ENCODE peak calls at places on chromosomes 16 and 17, in eight cellular contexts. One of them, this sample, is unnamed.

GRCh38 chr16:48160575-48160974 is 4.8 kb upstream of the ABCC12 start:
- DNase-seq in GM12891: no peak
- DNase-seq in transverse colon: no peak
- DNase-seq in esophagus muscularis mucosa: no peak
- DNase-seq in H1: no peak
- DNase-seq in endothelial cell of umbilical vein: no peak
- DNase-seq in Panc1: no peak
- DNase-seq in HCT116: no peak
- DNase-seq in this sample: no peak

GRCh38 chr17:18859256-18859655 is 1.3 kb downstream of the PRPSAP2 start:
- DNase-seq in GM12891: no peak
- DNase-seq in Panc1: no peak
- DNase-seq in esophagus muscularis mucosa: no peak
- DNase-seq in transverse colon: no peak
- DNase-seq in HCT116: no peak
- DNase-seq in H1: no peak
- DNase-seq in endothelial cell of umbilical vein: no peak
- DNase-seq in this sample: no peak

GRCh38 chr17:74631468-74632195 is 8.1 kb upstream of the CD300E start:
- DNase-seq in Panc1: no peak
- DNase-seq in esophagus muscularis mucosa: no peak
- DNase-seq in HCT116: no peak
- DNase-seq in transverse colon: no peak
- DNase-seq in endothelial cell of umbilical vein: no peak
- DNase-seq in H1: no peak
- DNase-seq in GM12891: no peak
- DNase-seq in this sample: no peak

GRCh38 chr16:84643180-84643583 is 5.1 kb upstream of the KLHL36 start:
- DNase-seq in H1: no peak
- DNase-seq in endothelial cell of umbilical vein: no peak
- DNase-seq in transverse colon: peak; percentile 58
- DNase-seq in Panc1: no peak
- DNase-seq in GM12891: no peak
- DNase-seq in HCT116: no peak
- DNase-seq in esophagus muscularis mucosa: no peak
- DNase-seq in this sample: no peak

GRCh38 chr17:30477758-30478115 is 529 bp downstream of the GOSR1 start:
- DNase-seq in endothelial cell of umbilical vein: no peak
- DNase-seq in HCT116: no peak
- DNase-seq in esophagus muscularis mucosa: no peak
- DNase-seq in H1: no peak
- DNase-seq in transverse colon: no peak
- DNase-seq in Panc1: no peak
- DNase-seq in GM12891: peak; percentile 18
- DNase-seq in this sample: no peak

GRCh38 chr16:71311553-71312158 is 22.5 kb upstream of the CMTR2 start:
- DNase-seq in HCT116: no peak
- DNase-seq in esophagus muscularis mucosa: no peak
- DNase-seq in H1: peak; percentile 15
- DNase-seq in transverse colon: no peak
- DNase-seq in Panc1: peak; percentile 12
- DNase-seq in endothelial cell of umbilical vein: peak; percentile 28
- DNase-seq in GM12891: no peak
- DNase-seq in this sample: no peak

GRCh38 chr17:37698132-37698615 is 46.7 kb downstream of the HNF1B start:
- DNase-seq in Panc1: no peak
- DNase-seq in transverse colon: no peak
- DNase-seq in HCT116: peak; percentile 16
- DNase-seq in H1: no peak
- DNase-seq in esophagus muscularis mucosa: no peak
- DNase-seq in GM12891: no peak
- DNase-seq in endothelial cell of umbilical vein: no peak
- DNase-seq in this sample: no peak

GRCh38 chr17:61313515-61314326 is 85.9 kb upstream of the TBX2 start:
- DNase-seq in GM12891: no peak
- DNase-seq in H1: no peak
- DNase-seq in transverse colon: no peak
- DNase-seq in esophagus muscularis mucosa: no peak
- DNase-seq in HCT116: no peak
- DNase-seq in endothelial cell of umbilical vein: no peak
- DNase-seq in Panc1: no peak
- DNase-seq in this sample: no peak

GRCh38 chr17:48053758-48054237 is 5.6 kb downstream of the NFE2L1 start:
- DNase-seq in endothelial cell of umbilical vein: no peak
- DNase-seq in transverse colon: no peak
- DNase-seq in esophagus muscularis mucosa: no peak
- DNase-seq in H1: no peak
- DNase-seq in GM12891: no peak
- DNase-seq in Panc1: no peak
- DNase-seq in HCT116: no peak
- DNase-seq in this sample: no peak

GRCh38 chr17:36892112-36892838 is 45.0 kb upstream of the LHX1 start:
- DNase-seq in GM12891: no peak
- DNase-seq in esophagus muscularis mucosa: no peak
- DNase-seq in Panc1: no peak
- DNase-seq in HCT116: peak; percentile 15
- DNase-seq in endothelial cell of umbilical vein: no peak
- DNase-seq in transverse colon: no peak
- DNase-seq in H1: no peak
- DNase-seq in this sample: no peak

GRCh38 chr16:23504453-23505179 is 5.7 kb downstream of the GGA2 start:
- DNase-seq in HCT116: peak; percentile 66
- DNase-seq in GM12891: peak; percentile 34
- DNase-seq in Panc1: peak; percentile 91
- DNase-seq in transverse colon: peak; percentile 42
- DNase-seq in H1: no peak
- DNase-seq in esophagus muscularis mucosa: peak; percentile 92
- DNase-seq in endothelial cell of umbilical vein: peak; percentile 87
- DNase-seq in this sample: no peak

GRCh38 chr16:86854895-86855294 is 276.5 kb downstream of the FOXL1 start:
- DNase-seq in HCT116: no peak
- DNase-seq in H1: no peak
- DNase-seq in GM12891: no peak
- DNase-seq in endothelial cell of umbilical vein: peak; percentile 82
- DNase-seq in transverse colon: no peak
- DNase-seq in esophagus muscularis mucosa: no peak
- DNase-seq in Panc1: no peak
- DNase-seq in this sample: no peak

GRCh38 chr16:79250457-79251098 is 350.0 kb downstream of the MAF start:
- DNase-seq in H1: no peak
- DNase-seq in transverse colon: no peak
- DNase-seq in endothelial cell of umbilical vein: no peak
- DNase-seq in GM12891: no peak
- DNase-seq in esophagus muscularis mucosa: no peak
- DNase-seq in HCT116: no peak
- DNase-seq in Panc1: no peak
- DNase-seq in this sample: no peak

GRCh38 chr17:45314761-45315549 is 1.9 kb downstream of the MAP3K14 start:
- DNase-seq in transverse colon: no peak
- DNase-seq in H1: no peak
- DNase-seq in HCT116: no peak
- DNase-seq in Panc1: no peak
- DNase-seq in GM12891: no peak
- DNase-seq in esophagus muscularis mucosa: no peak
- DNase-seq in endothelial cell of umbilical vein: peak; percentile 50
- DNase-seq in this sample: no peak

GRCh38 chr17:4247981-4248388 is 15.8 kb downstream of the ANKFY1 start:
- DNase-seq in GM12891: no peak
- DNase-seq in endothelial cell of umbilical vein: no peak
- DNase-seq in esophagus muscularis mucosa: no peak
- DNase-seq in HCT116: peak; percentile 23
- DNase-seq in Panc1: no peak
- DNase-seq in transverse colon: peak; percentile 82
- DNase-seq in H1: peak; percentile 27
- DNase-seq in this sample: peak; percentile 64

GRCh38 chr17:45942284-45942683 is 47.9 kb downstream of the MAPT start:
- DNase-seq in esophagus muscularis mucosa: no peak
- DNase-seq in Panc1: no peak
- DNase-seq in H1: no peak
- DNase-seq in transverse colon: peak; percentile 48
- DNase-seq in HCT116: no peak
- DNase-seq in GM12891: no peak
- DNase-seq in endothelial cell of umbilical vein: no peak
- DNase-seq in this sample: peak; percentile 72

GRCh38 chr16:20675488-20676267 is 21.8 kb downstream of the ACSM1 start:
- DNase-seq in GM12891: no peak
- DNase-seq in Panc1: no peak
- DNase-seq in transverse colon: peak; percentile 79
- DNase-seq in endothelial cell of umbilical vein: peak; percentile 26
- DNase-seq in HCT116: peak; percentile 19
- DNase-seq in H1: peak; percentile 75
- DNase-seq in esophagus muscularis mucosa: no peak
- DNase-seq in this sample: no peak

GRCh38 chr17:48554412-48555090 is 9.6 kb upstream of the HOXB2 start:
- DNase-seq in HCT116: no peak
- DNase-seq in H1: no peak
- DNase-seq in esophagus muscularis mucosa: no peak
- DNase-seq in transverse colon: no peak
- DNase-seq in endothelial cell of umbilical vein: no peak
- DNase-seq in GM12891: no peak
- DNase-seq in Panc1: no peak
- DNase-seq in this sample: no peak

GRCh38 chr16:17404903-17405691 is 65.7 kb downstream of the XYLT1 start:
- DNase-seq in H1: no peak
- DNase-seq in esophagus muscularis mucosa: peak; percentile 94
- DNase-seq in endothelial cell of umbilical vein: no peak
- DNase-seq in GM12891: no peak
- DNase-seq in HCT116: no peak
- DNase-seq in Panc1: no peak
- DNase-seq in transverse colon: peak; percentile 49
- DNase-seq in this sample: peak; percentile 88
- TF ChIP-seq POLR2AphosphoS5 in H1: no peak
- TF ChIP-seq POLR2AphosphoS5 in esophagus muscularis mucosa: peak; percentile 88
- TF ChIP-seq POLR2AphosphoS5 in endothelial cell of umbilical vein: no peak
- TF ChIP-seq POLR2AphosphoS5 in GM12891: no peak
- TF ChIP-seq POLR2AphosphoS5 in HCT116: no peak
- TF ChIP-seq POLR2AphosphoS5 in Panc1: no peak
- TF ChIP-seq POLR2AphosphoS5 in transverse colon: peak; percentile 16
- TF ChIP-seq POLR2AphosphoS5 in this sample: peak; percentile 47

DNA sequence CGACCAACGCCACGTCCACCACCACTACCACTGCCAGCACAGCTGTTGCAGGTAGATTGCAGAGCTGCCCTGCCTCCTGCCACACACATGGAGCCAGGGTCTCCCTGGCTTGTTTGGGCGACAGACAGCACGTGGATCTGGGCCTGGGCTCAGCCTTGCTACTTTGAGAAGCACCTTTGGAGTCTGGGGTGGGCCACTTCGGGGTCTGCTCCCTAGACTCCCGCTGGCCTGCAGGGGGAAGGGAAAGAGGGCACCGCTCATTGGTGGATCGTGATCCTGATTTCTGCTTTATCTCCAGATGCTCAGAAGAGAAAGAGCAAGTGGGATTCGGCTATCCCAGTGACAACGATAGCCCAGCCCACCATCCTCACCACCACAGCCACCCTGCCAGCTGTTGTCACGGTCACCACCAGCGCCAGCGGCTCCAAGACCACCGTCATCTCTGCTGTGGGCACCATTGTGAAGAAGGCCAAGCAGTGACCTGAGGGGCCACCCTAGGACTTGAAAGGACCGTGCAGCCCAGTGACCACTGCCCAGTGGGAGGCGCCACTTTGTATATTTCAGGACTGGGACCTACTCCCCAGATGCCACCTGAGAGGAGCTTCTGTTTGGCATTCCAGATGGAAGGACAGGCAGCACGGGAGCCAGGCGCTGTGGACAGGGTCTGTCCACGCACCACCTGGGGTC is 15.1 kb upstream of the ITGB4 start:
- DNase-seq in H1: no peak
- DNase-seq in transverse colon: no peak
- DNase-seq in HCT116: no peak
- DNase-seq in esophagus muscularis mucosa: no peak
- DNase-seq in GM12891: no peak
- DNase-seq in Panc1: no peak
- DNase-seq in endothelial cell of umbilical vein: no peak
- DNase-seq in this sample: no peak
- TF ChIP-seq POLR2AphosphoS5 in H1: no peak
- TF ChIP-seq POLR2AphosphoS5 in transverse colon: no peak
- TF ChIP-seq POLR2AphosphoS5 in HCT116: no peak
- TF ChIP-seq POLR2AphosphoS5 in esophagus muscularis mucosa: no peak
- TF ChIP-seq POLR2AphosphoS5 in GM12891: no peak
- TF ChIP-seq POLR2AphosphoS5 in Panc1: no peak
- TF ChIP-seq POLR2AphosphoS5 in endothelial cell of umbilical vein: no peak
- TF ChIP-seq POLR2AphosphoS5 in this sample: no peak

DNA sequence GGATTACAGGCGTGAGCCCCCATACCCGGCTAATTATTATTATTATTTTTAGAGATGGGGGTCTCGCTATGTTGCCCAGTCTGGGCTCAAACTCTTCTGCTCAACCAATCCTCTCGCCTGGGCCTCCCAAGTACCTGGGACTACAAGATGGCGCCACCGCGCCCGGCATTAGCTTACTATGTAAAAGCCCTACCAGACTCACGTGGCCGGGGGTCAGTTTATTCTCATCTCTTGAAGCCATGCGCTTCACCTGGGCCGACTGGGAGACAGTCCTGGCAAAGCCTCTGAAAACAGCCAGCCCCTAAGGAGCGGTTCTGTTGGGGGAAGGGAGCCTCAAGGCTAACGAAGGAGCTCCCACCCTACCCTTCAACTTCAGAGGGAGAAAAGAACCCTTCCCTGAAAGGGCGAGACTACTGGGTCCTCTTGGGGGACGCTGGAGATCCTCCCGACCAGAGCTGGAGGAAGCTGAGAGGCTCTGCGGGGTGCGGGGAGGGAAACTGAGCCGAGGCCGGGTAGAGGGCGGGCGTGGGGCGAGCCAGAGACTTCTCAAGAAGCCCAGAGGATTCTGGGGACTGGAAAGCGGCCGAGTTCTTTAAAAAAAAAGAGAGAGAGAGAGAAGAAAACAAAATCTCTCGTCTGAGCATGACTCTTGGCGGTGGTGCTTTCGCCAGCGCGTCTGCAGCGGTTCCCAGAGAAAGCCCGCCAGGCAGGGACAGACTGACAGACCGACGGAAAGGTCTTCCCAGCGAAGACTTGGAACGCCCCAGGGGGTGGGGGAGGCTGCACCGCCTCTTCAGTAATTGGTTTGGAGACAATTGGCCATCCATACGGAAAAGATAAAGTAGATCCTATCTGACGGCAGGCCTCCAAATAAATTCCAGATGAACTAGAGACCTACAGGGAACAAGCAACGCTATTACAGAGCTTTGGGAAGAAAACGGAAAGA is 5.6 kb upstream of the TUBG2 start:
- DNase-seq in Panc1: no peak
- DNase-seq in HCT116: no peak
- DNase-seq in esophagus muscularis mucosa: no peak
- DNase-seq in GM12891: no peak
- DNase-seq in endothelial cell of umbilical vein: peak; percentile 39
- DNase-seq in H1: no peak
- DNase-seq in transverse colon: peak; percentile 31
- DNase-seq in this sample: no peak
- TF ChIP-seq POLR2AphosphoS5 in Panc1: no peak
- TF ChIP-seq POLR2AphosphoS5 in HCT116: no peak
- TF ChIP-seq POLR2AphosphoS5 in esophagus muscularis mucosa: peak; percentile 67
- TF ChIP-seq POLR2AphosphoS5 in GM12891: no peak
- TF ChIP-seq POLR2AphosphoS5 in endothelial cell of umbilical vein: no peak
- TF ChIP-seq POLR2AphosphoS5 in H1: no peak
- TF ChIP-seq POLR2AphosphoS5 in transverse colon: no peak
- TF ChIP-seq POLR2AphosphoS5 in this sample: no peak

GRCh38 chr17:82592751-82593589 is 55.3 kb downstream of the WDR45B start:
- DNase-seq in endothelial cell of umbilical vein: peak; percentile 73
- DNase-seq in Panc1: no peak
- DNase-seq in HCT116: peak; percentile 70
- DNase-seq in H1: no peak
- DNase-seq in esophagus muscularis mucosa: no peak
- DNase-seq in transverse colon: peak; percentile 76
- DNase-seq in GM12891: no peak
- DNase-seq in this sample: no peak
- TF ChIP-seq POLR2AphosphoS5 in endothelial cell of umbilical vein: peak; percentile 56
- TF ChIP-seq POLR2AphosphoS5 in Panc1: no peak
- TF ChIP-seq POLR2AphosphoS5 in HCT116: no peak
- TF ChIP-seq POLR2AphosphoS5 in H1: no peak
- TF ChIP-seq POLR2AphosphoS5 in esophagus muscularis mucosa: no peak
- TF ChIP-seq POLR2AphosphoS5 in transverse colon: no peak
- TF ChIP-seq POLR2AphosphoS5 in GM12891: no peak
- TF ChIP-seq POLR2AphosphoS5 in this sample: peak; percentile 12